ENCODE peak calls at places on chromosome 2, in five cellular contexts. Q is DMS 273 treated with DMSO at 0.1 percent for 48 hours; J is stimulated activated CD4-positive, alpha-beta T cell treated with anti-CD3 and anti-CD28 coated beads, Interleukin-4, amount 100 ng/mL, for 24 hours; P is GM20000; Z is cardiac muscle cell. I is an unnamed sample.

GRCh38 chr2:58120626-58121229 is 74.1 kb downstream of the VRK2 start:
- DNase-seq in Q (no peak), J (no peak), P (no peak), Z (no peak), I (no peak)

GRCh38 chr2:135245055-135245454 is 193.0 kb downstream of the RAB3GAP1 start:
- DNase-seq in Q (no peak), J (no peak), P (no peak), Z (no peak), I (no peak)

GRCh38 chr2:164913640-164914346 is 41.5 kb downstream of the SLC38A11 start:
- DNase-seq in Q (peak; percentile 61), J (no peak), P (no peak), Z (peak; percentile 45), I (no peak)

GRCh38 chr2:122446761-122447160 is 691.3 kb downstream of the TSN start:
- DNase-seq in Q (no peak), J (no peak), P (no peak), Z (no peak), I (no peak)

GRCh38 chr2:190441564-190441963 is 33.4 kb downstream of the MFSD6 start:
- DNase-seq in Q (no peak), J (no peak), P (no peak), Z (no peak), I (no peak)

GRCh38 chr2:232647261-232647660 is 13.9 kb downstream of the EFHD1 start:
- DNase-seq in Q (peak; percentile 20), J (no peak), P (no peak), Z (no peak), I (no peak)

GRCh38 chr2:109322111-109322510 is 193.1 kb downstream of the SH3RF3 start:
- DNase-seq in Q (no peak), J (no peak), P (no peak), Z (no peak), I (peak; percentile 56)

GRCh38 chr2:150811259-150811912 is 323.9 kb upstream of the RND3 start:
- DNase-seq in Q (no peak), J (no peak), P (no peak), Z (no peak), I (no peak)

GRCh38 chr2:230913406-230913805 is 11.6 kb downstream of the GPR55 start:
- DNase-seq in Q (peak; percentile 23), J (no peak), P (peak; percentile 51), Z (peak; percentile 51), I (no peak)

GRCh38 chr2:175004730-175004979 is 526 bp downstream of the CHN1 start:
- DNase-seq in Q (no peak), J (no peak), P (no peak), Z (peak; percentile 54), I (no peak)

GRCh38 chr2:219638948-219639341 is 11.5 kb downstream of the SLC4A3 start:
- DNase-seq in Q (no peak), J (no peak), P (no peak), Z (no peak), I (no peak)

GRCh38 chr2:65666156-65666725 is 233.8 kb upstream of the SPRED2 start:
- DNase-seq in Q (no peak), J (no peak), P (peak; percentile 76), Z (no peak), I (no peak)

GRCh38 chr2:47720036-47720435 is 62.9 kb upstream of the MSH6 start:
- DNase-seq in Q (no peak), J (no peak), P (no peak), Z (no peak), I (no peak)

GRCh38 chr2:60516383-60516811 is 37.1 kb downstream of the BCL11A start:
- DNase-seq in Q (no peak), J (no peak), P (no peak), Z (no peak), I (no peak)

GRCh38 chr2:84701880-84702279 is 179.0 kb downstream of the TRABD2A start:
- DNase-seq in Q (no peak), J (no peak), P (no peak), Z (no peak), I (no peak)